ENCODE peak calls at places on chromosomes 16 and 17, in nine cellular contexts. E is upper lobe of right lung, K is prostate gland, R is AG04450, W is tibial nerve, B is HFF-Myc, C is OCI-LY7, X is fibroblast of lung, L is cardiac muscle cell. Z is an unnamed sample.

GRCh38 chr17:57294075-57294474 is 37.8 kb downstream of the MSI2 start:
- DNase-seq in C (no peak), K (no peak), L (no peak), R (no peak), X (no peak), B (no peak), E (no peak), W (no peak), Z (no peak)

GRCh38 chr16:86195863-86196630 is 297.1 kb downstream of the IRF8 start:
- DNase-seq in W (no peak), L (peak; percentile 35), R (no peak), C (no peak), B (no peak), E (no peak), X (no peak), K (no peak), Z (no peak)

GRCh38 chr16:17173134-17173729 is 297.5 kb downstream of the XYLT1 start:
- DNase-seq in K (no peak), X (peak; percentile 56), W (peak; percentile 18), C (peak; percentile 8), R (peak; percentile 18), L (peak; percentile 37), E (peak; percentile 67), B (no peak), Z (peak; percentile 13)

GRCh38 chr17:21041753-21042433 is 918 bp downstream of the USP22 start:
- DNase-seq in E (peak; percentile 93), L (peak; percentile 87), X (peak; percentile 83), B (peak; percentile 48), W (peak; percentile 77), C (peak; percentile 84), R (no peak), K (peak; percentile 82), Z (no peak)

GRCh38 chr17:79946352-79947231 is 89.1 kb downstream of the TBC1D16 start:
- DNase-seq in L (no peak), W (no peak), E (peak; percentile 60), R (no peak), X (no peak), B (no peak), C (no peak), K (no peak), Z (no peak)

GRCh38 chr16:52078716-52079655 is 468.0 kb downstream of the TOX3 start:
- DNase-seq in B (no peak), L (no peak), K (no peak), W (no peak), C (no peak), E (no peak), R (no peak), X (no peak), Z (no peak)

GRCh38 chr17:38601539-38602351 is 4.0 kb downstream of the SRCIN1 start:
- DNase-seq in R (no peak), X (no peak), W (no peak), C (no peak), L (peak; percentile 33), E (no peak), B (no peak), K (no peak), Z (no peak)

GRCh38 chr16:50011707-50012106 is 13.3 kb upstream of the CNEP1R1 start:
- DNase-seq in L (peak; percentile 56), B (no peak), R (no peak), E (no peak), K (no peak), W (no peak), C (no peak), X (peak; percentile 34), Z (no peak)

GRCh38 chr17:60745544-60745943 is 67.9 kb downstream of the BCAS3 start:
- DNase-seq in B (no peak), E (no peak), K (no peak), C (no peak), X (peak; percentile 50), W (no peak), L (no peak), R (no peak), Z (no peak)

GRCh38 chr16:85027968-85028637 is 508 bp downstream of the KIAA0513 start:
- DNase-seq in W (no peak), E (peak; percentile 79), R (no peak), L (no peak), K (no peak), B (no peak), X (no peak), C (peak; percentile 15), Z (no peak)

GRCh38 chr16:75559564-75560372 is 3.7 kb upstream of the TMEM231 start:
- DNase-seq in C (no peak), X (peak; percentile 73), E (no peak), B (peak; percentile 29), K (no peak), L (peak; percentile 66), R (no peak), W (no peak), Z (no peak)

GRCh38 chr17:67770539-67770938 is 52.8 kb downstream of the NOL11 start:
- DNase-seq in R (no peak), E (no peak), L (no peak), C (no peak), X (no peak), B (no peak), W (no peak), K (no peak), Z (no peak)

GRCh38 chr17:81119223-81120148 is 45.8 kb upstream of the PVALEF start:
- DNase-seq in L (peak; percentile 97), E (peak; percentile 88), K (peak; percentile 84), R (peak; percentile 88), X (peak; percentile 96), W (peak; percentile 83), B (peak; percentile 50), C (peak; percentile 67), Z (peak; percentile 81)
- TF ChIP-seq CTCF in L (peak; percentile 17), E (no peak), K (peak; percentile 31), R (peak; percentile 17), X (no peak), W (peak; percentile 38), B (peak; percentile 16), C (no peak), Z (peak; percentile 12)

GRCh38 chr16:2471016-2471652 is at the start of gene NTN3:
- DNase-seq in C (peak; percentile 62), W (no peak), K (no peak), L (no peak), R (no peak), E (no peak), B (no peak), X (no peak), Z (no peak)
- H3K4me3 ChIP-seq in C (peak within 1 kb of the TSS; percentile 60), W (peak within 1 kb of the TSS; percentile 43), K (peak within 1 kb of the TSS; percentile 4), L (peak within 1 kb of the TSS; percentile 30), R (peak within 1 kb of the TSS; percentile 37), E (no peak within 1 kb of the TSS), B (no peak within 1 kb of the TSS), X (no peak within 1 kb of the TSS), Z (peak within 1 kb of the TSS; percentile 12)

DNA sequence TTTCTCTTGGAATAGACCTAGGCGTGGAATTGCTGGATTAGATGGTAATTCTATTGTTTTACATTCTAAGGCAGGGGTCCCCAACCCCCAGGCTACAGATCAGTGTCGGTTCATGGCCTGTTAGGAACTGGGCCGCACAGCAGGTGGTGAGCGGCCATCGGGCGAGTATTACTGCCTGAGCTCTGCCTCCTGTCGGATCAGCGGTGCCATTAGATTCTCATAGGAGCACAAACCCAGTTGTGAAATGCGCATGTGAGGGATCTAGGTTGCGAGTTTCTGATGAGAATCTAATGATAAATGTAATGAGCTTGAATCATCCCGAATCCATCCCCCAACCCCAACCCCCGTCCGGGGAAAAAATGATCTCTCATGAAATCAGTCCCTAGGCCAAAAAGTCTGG is 23.0 kb downstream of the NLRC5 start:
- DNase-seq in X (no peak), E (no peak), L (no peak), R (no peak), K (no peak), C (no peak), B (no peak), W (no peak), Z (no peak)
- TF ChIP-seq CTCF in X (no peak), E (no peak), L (no peak), R (no peak), K (no peak), C (no peak), B (no peak), W (no peak), Z (no peak)

GRCh38 chr17:4788807-4789700 is at the start of gene GLTPD2:
- DNase-seq in R (no peak), E (no peak), L (peak; percentile 11), B (no peak), X (no peak), C (no peak), K (no peak), W (no peak), Z (no peak)

GRCh38 chr17:4786516-4786915 is 352 bp upstream of the VMO1 start:
- DNase-seq in E (no peak), C (no peak), K (no peak), B (no peak), X (no peak), L (peak; percentile 38), W (no peak), R (no peak), Z (no peak)

GRCh38 chr17:4789951-4790704 is 1.4 kb downstream of the GLTPD2 start:
- DNase-seq in X (peak; percentile 89), C (peak; percentile 90), K (peak; percentile 81), R (peak; percentile 69), E (peak; percentile 95), L (peak; percentile 90), B (peak; percentile 74), W (peak; percentile 64), Z (peak; percentile 64)

GRCh38 chr17:4789701-4789950 is 862 bp downstream of the GLTPD2 start:
- DNase-seq in R (no peak), W (no peak), E (no peak), K (no peak), C (no peak), L (no peak), X (no peak), B (no peak), Z (no peak)

GRCh38 chr17:4788159-4788806 is 481 bp upstream of the GLTPD2 start:
- DNase-seq in R (no peak), C (no peak), X (peak; percentile 26), W (no peak), B (no peak), K (no peak), L (peak; percentile 2), E (no peak), Z (no peak)
- H3K4me3 ChIP-seq in R (no peak overlapping the region), C (no peak overlapping the region), X (no peak overlapping the region), W (no peak overlapping the region), B (peak overlapping the region; percentile 63), K (no peak overlapping the region), L (peak overlapping the region; percentile 47), E (peak overlapping the region; percentile 85), Z (peak overlapping the region; percentile 58)

GRCh38 chr17:20010099-20010863 is 1.1 kb downstream of the SPECC1 start:
- DNase-seq in E (no peak), B (no peak), R (peak; percentile 16), X (peak; percentile 75), L (peak; percentile 71), W (peak; percentile 42), K (peak; percentile 23), C (no peak), Z (peak; percentile 51)

GRCh38 chr17:20010886-20011402 is 1.8 kb downstream of the SPECC1 start:
- DNase-seq in R (no peak), W (no peak), B (no peak), K (no peak), E (no peak), C (no peak), X (no peak), L (no peak), Z (no peak)

GRCh38 chr17:20009302-20010098 is at the start of gene SPECC1:
- DNase-seq in C (peak; percentile 75), B (no peak), E (peak; percentile 69), X (peak; percentile 41), R (no peak), K (peak; percentile 63), W (peak; percentile 82), L (no peak), Z (peak; percentile 6)

GRCh38 chr17:20008242-20009051 is 712 bp upstream of the SPECC1 start:
- DNase-seq in E (no peak), X (no peak), K (no peak), R (no peak), W (no peak), L (no peak), B (no peak), C (no peak), Z (no peak)

GRCh38 chr17:20009052-20009301 is 182 bp upstream of the SPECC1 start:
- DNase-seq in B (no peak), W (no peak), E (peak; percentile 88), K (no peak), X (no peak), R (no peak), L (peak; percentile 58), C (no peak), Z (no peak)
- TF ChIP-seq CTCF in B (peak; percentile 86), W (no peak), E (no peak), K (no peak), X (no peak), R (no peak), L (peak; percentile 83), C (no peak), Z (peak; percentile 79)

Z was measured in astrocyte of the cerebellum.